ENCODE peak calls at places on chromosomes 13 and 19, in eight cellular contexts. A is neural progenitor cell, G is upper lobe of right lung, J is ascending aorta, O is heart right ventricle, Q is GM23248, C is tibial nerve, F is IMR-90. Y is an unnamed sample.

GRCh38 chr13:75101997-75102720 is 379.8 kb downstream of the TBC1D4 start:
- DNase-seq in A (peak; percentile 54), G (no peak), J (no peak), O (no peak), Q (peak; percentile 22), C (no peak), F (peak; percentile 6), Y (no peak)

GRCh38 chr13:83895994-83896580 is 13.8 kb upstream of the SLITRK1 start:
- DNase-seq in A (no peak), G (no peak), J (no peak), O (no peak), Q (no peak), C (no peak), F (peak; percentile 6), Y (no peak)

GRCh38 chr13:66693656-66694055 is 536.5 kb downstream of the PCDH9 start:
- DNase-seq in A (no peak), G (no peak), J (no peak), O (no peak), Q (no peak), C (no peak), F (no peak), Y (no peak)

GRCh38 chr19:15445227-15445605 is 4.5 kb downstream of the WIZ start:
- DNase-seq in A (no peak), G (no peak), J (no peak), O (no peak), Q (no peak), C (no peak), F (no peak), Y (no peak)

GRCh38 chr19:7865262-7865911 is 8.8 kb downstream of the PRR36 start:
- DNase-seq in A (no peak), G (no peak), J (no peak), O (no peak), Q (no peak), C (no peak), F (no peak), Y (no peak)

GRCh38 chr19:30450101-30450500 is 77.9 kb downstream of the ZNF536 start:
- DNase-seq in A (peak; percentile 71), G (no peak), J (no peak), O (peak; percentile 27), Q (peak; percentile 62), C (no peak), F (no peak), Y (no peak)

GRCh38 chr13:44487989-44488388 is 88.1 kb downstream of the TSC22D1 start:
- DNase-seq in A (no peak), G (no peak), J (no peak), O (no peak), Q (no peak), C (no peak), F (no peak), Y (no peak)

GRCh38 chr19:51587264-51588191 is 16.4 kb downstream of the ZNF175 start:
- DNase-seq in A (no peak), G (no peak), J (no peak), O (no peak), Q (no peak), C (no peak), F (no peak), Y (no peak)

GRCh38 chr13:103757361-103757760 is 691.1 kb upstream of the SLC10A2 start:
- DNase-seq in A (no peak), G (no peak), J (no peak), O (no peak), Q (no peak), C (no peak), F (no peak), Y (no peak)

GRCh38 chr13:108326318-108326717 is 56.8 kb downstream of the TNFSF13B start:
- DNase-seq in A (no peak), G (no peak), J (no peak), O (no peak), Q (no peak), C (no peak), F (no peak), Y (no peak)

GRCh38 chr13:74715718-74716117 is 581.5 kb upstream of the KLF12 start:
- DNase-seq in A (no peak), G (no peak), J (no peak), O (no peak), Q (peak; percentile 43), C (no peak), F (no peak), Y (no peak)

GRCh38 chr13:75507027-75508001 is 25.3 kb upstream of the TBC1D4 start:
- DNase-seq in A (no peak), G (no peak), J (no peak), O (no peak), Q (no peak), C (no peak), F (no peak), Y (no peak)

GRCh38 chr19:51158474-51159129 is 16.5 kb downstream of the SIGLEC7 start:
- DNase-seq in A (peak; percentile 69), G (no peak), J (peak; percentile 74), O (peak; percentile 55), Q (peak; percentile 46), C (no peak), F (peak; percentile 7), Y (peak; percentile 70)

GRCh38 chr13:57740719-57741118 is 109.2 kb downstream of the PCDH17 start:
- DNase-seq in A (no peak), G (no peak), J (no peak), O (peak; percentile 20), Q (no peak), C (no peak), F (no peak), Y (no peak)

GRCh38 chr13:66665991-66666390 is 564.1 kb downstream of the PCDH9 start:
- DNase-seq in A (peak; percentile 85), G (peak; percentile 38), J (no peak), O (no peak), Q (peak; percentile 12), C (no peak), F (peak; percentile 88), Y (no peak)

GRCh38 chr19:19279062-19279612 is 6.0 kb upstream of the TM6SF2 start:
- DNase-seq in A (no peak), G (no peak), J (no peak), O (no peak), Q (no peak), C (no peak), F (no peak), Y (no peak)

GRCh38 chr19:22515435-22515834 is 93.3 kb upstream of the ZNF98 start:
- DNase-seq in A (no peak), G (peak; percentile 15), J (no peak), O (no peak), Q (no peak), C (no peak), F (no peak), Y (no peak)

GRCh38 chr13:24894277-24894971 is 130.5 kb downstream of the RNF17 start:
- DNase-seq in A (no peak), G (no peak), J (no peak), O (no peak), Q (no peak), C (no peak), F (no peak), Y (no peak)

GRCh38 chr19:8158411-8159074 is 9.2 kb upstream of the FBN3 start:
- DNase-seq in A (peak; percentile 89), G (no peak), J (no peak), O (no peak), Q (peak; percentile 76), C (no peak), F (peak; percentile 79), Y (peak; percentile 64)

GRCh38 chr19:41551212-41551610 is 24.8 kb upstream of the CEACAM21 start:
- DNase-seq in A (no peak), G (no peak), J (no peak), O (no peak), Q (no peak), C (no peak), F (no peak), Y (no peak)

GRCh38 chr19:45195764-45196163 is 17.2 kb downstream of the BLOC1S3 start:
- DNase-seq in A (no peak), G (no peak), J (no peak), O (no peak), Q (peak; percentile 80), C (no peak), F (peak; percentile 60), Y (no peak)

GRCh38 chr19:2231621-2232221 is 4.4 kb downstream of the PLEKHJ1 start:
- DNase-seq in A (no peak), G (no peak), J (no peak), O (no peak), Q (peak; percentile 33), C (no peak), F (no peak), Y (no peak)
- H3K4me1 ChIP-seq in A (peaks cover 6% of the 10 kb centered on the region), G (peaks cover 7% of the 10 kb centered on the region), J (no peaks in the 10 kb centered on the region), O (peaks cover 19% of the 10 kb centered on the region), Q (no peaks in the 10 kb centered on the region), C (peaks cover 16% of the 10 kb centered on the region), F (peaks cover 2% of the 10 kb centered on the region), Y (peaks cover 15% of the 10 kb centered on the region)

GRCh38 chr13:26047040-26047439 is 4.8 kb downstream of the SHISA2 start:
- DNase-seq in A (no peak), G (no peak), J (no peak), O (no peak), Q (no peak), C (no peak), F (no peak), Y (no peak)
- H3K36me3 ChIP-seq in A (peaks cover 38% of the 10 kb centered on the region), G (no peaks in the 10 kb centered on the region), J (no peaks in the 10 kb centered on the region), O (no peaks in the 10 kb centered on the region), Q (no peaks in the 10 kb centered on the region), C (no peaks in the 10 kb centered on the region), F (no peaks in the 10 kb centered on the region), Y (no peaks in the 10 kb centered on the region)

GRCh38 chr19:1067341-1068103 is 555 bp downstream of the ARHGAP45 start:
- DNase-seq in A (no peak), G (no peak), J (no peak), O (no peak), Q (no peak), C (no peak), F (no peak), Y (peak; percentile 91)

GRCh38 chr19:1066748-1067340 is at the start of gene ARHGAP45:
- DNase-seq in A (peak; percentile 52), G (peak; percentile 85), J (no peak), O (peak; percentile 55), Q (peak; percentile 63), C (no peak), F (no peak), Y (peak; percentile 83)

GRCh38 chr19:1066251-1066747 is 668 bp upstream of the ARHGAP45 start:
- DNase-seq in A (peak; percentile 44), G (no peak), J (no peak), O (no peak), Q (no peak), C (no peak), F (no peak), Y (no peak)

GRCh38 chr19:1069009-1069779 is 2.2 kb downstream of the ARHGAP45 start:
- DNase-seq in A (no peak), G (peak; percentile 92), J (peak; percentile 86), O (peak; percentile 72), Q (no peak), C (no peak), F (no peak), Y (peak; percentile 64)

GRCh38 chr19:1068111-1069001 is 1.4 kb downstream of the ARHGAP45 start:
- DNase-seq in A (no peak), G (no peak), J (no peak), O (peak; percentile 61), Q (no peak), C (no peak), F (no peak), Y (peak; percentile 50)
- H3K27me3 ChIP-seq in A (peaks cover 92% of the 10 kb centered on the region), G (no peaks in the 10 kb centered on the region), J (peaks cover 21% of the 10 kb centered on the region), O (peaks cover 34% of the 10 kb centered on the region), Q (peaks cover 31% of the 10 kb centered on the region), C (peaks cover 2% of the 10 kb centered on the region), F (peaks cover 45% of the 10 kb centered on the region), Y (no peaks in the 10 kb centered on the region)

DNA sequence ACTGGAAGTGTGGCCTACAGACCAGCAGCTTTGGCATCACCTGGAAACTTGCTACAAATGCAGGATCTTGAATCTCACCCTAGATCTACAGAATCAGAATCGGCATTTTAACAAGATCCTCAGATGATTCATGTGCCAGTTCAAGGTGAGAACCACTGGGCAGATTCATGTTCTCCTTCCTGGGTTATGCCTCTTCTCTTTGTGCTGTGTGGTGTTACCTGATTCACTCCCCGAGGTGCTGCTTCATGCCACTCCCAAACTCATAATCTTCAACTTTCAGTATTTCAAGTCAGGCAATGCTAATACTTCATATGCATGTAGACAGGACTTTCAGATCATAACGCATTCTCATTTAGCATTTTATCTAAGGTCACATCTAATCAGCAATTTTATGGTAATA is 427.7 kb downstream of the FOXO1 start:
- DNase-seq in A (no peak), G (no peak), J (no peak), O (no peak), Q (no peak), C (no peak), F (no peak), Y (no peak)
- H3K4me1 ChIP-seq in A (peaks cover 9% of the 10 kb centered on the region), G (peaks cover 6% of the 10 kb centered on the region), J (peaks cover 6% of the 10 kb centered on the region), O (peaks cover 8% of the 10 kb centered on the region), Q (peaks cover 22% of the 10 kb centered on the region), C (peaks cover 30% of the 10 kb centered on the region), F (no peaks in the 10 kb centered on the region), Y (no peaks in the 10 kb centered on the region)

Y was measured in CD8-positive, alpha-beta memory T cell.